ENCODE peak calls at places on chromosomes 4 and X, in seven cellular contexts. D is stimulated activated naive CD4-positive, alpha-beta T cell; Z is aorta; M is astrocyte of the spinal cord; C is activated gamma-delta T cell treated with Interleukin-2 at 50 U/mL for 16 hours; X is mesendoderm; J is BJ. H is an unnamed sample.

GRCh38 chr4:168978001-168978700 is 31.9 kb downstream of the CBR4 start:
- DNase-seq in D (no peak), X (peak), J (no peak), M (peak), Z (no peak), C (no peak), H (no peak)

GRCh38 chrX:41634284-41634683 is 54.5 kb upstream of the GPR34 start:
- DNase-seq in C (no peak), Z (no peak), X (peak), J (no peak), M (peak), D (no peak), H (no peak)

GRCh38 chr4:1305261-1305711 is 15.6 kb downstream of the MAEA start:
- DNase-seq in M (no peak), Z (no peak), C (no peak), J (no peak), D (no peak), X (no peak), H (no peak)

GRCh38 chr4:160877087-160877790 is 1286.6 kb downstream of the FSTL5 start:
- DNase-seq in Z (no peak), X (peak), M (peak), J (no peak), D (no peak), C (no peak), H (no peak)

GRCh38 chr4:110515676-110516075 is 39.7 kb downstream of the ENPEP start:
- DNase-seq in D (no peak), M (peak), Z (no peak), X (no peak), C (no peak), J (no peak), H (no peak)

GRCh38 chr4:76208005-76208765 is 5.4 kb downstream of the SCARB2 start:
- DNase-seq in M (peak), X (peak), J (peak), C (no peak), Z (peak), D (no peak), H (no peak)

GRCh38 chr4:184437565-184437964 is 36.8 kb downstream of the IRF2 start:
- DNase-seq in Z (no peak), X (no peak), M (no peak), D (no peak), J (no peak), C (no peak), H (no peak)

GRCh38 chrX:113522814-113523213 is 682.2 kb upstream of the AMOT start:
- DNase-seq in J (no peak), M (no peak), Z (no peak), C (no peak), X (no peak), D (no peak), H (no peak)

GRCh38 chr4:44016582-44017421 is 431.8 kb downstream of the KCTD8 start:
- DNase-seq in D (no peak), J (no peak), Z (no peak), C (no peak), M (peak), X (no peak), H (no peak)

GRCh38 chr4:176656108-176656507 is 136.6 kb downstream of the VEGFC start:
- DNase-seq in J (no peak), D (no peak), C (no peak), Z (no peak), X (no peak), M (no peak), H (no peak)

GRCh38 chrX:132876509-132876837 is 82.0 kb downstream of the HS6ST2 start:
- DNase-seq in Z (no peak), D (no peak), X (peak), C (no peak), M (no peak), J (no peak), H (no peak)

GRCh38 chrX:70452143-70452733 is 7.6 kb downstream of the DLG3 start:
- DNase-seq in C (peak), D (peak), X (peak), J (no peak), Z (peak), M (no peak), H (peak)

GRCh38 chr4:145154573-145154972 is 25.8 kb downstream of the OTUD4 start:
- DNase-seq in X (peak), J (no peak), C (no peak), D (no peak), M (peak), Z (no peak), H (no peak)

GRCh38 chr4:173332963-173333657 is 1.0 kb downstream of the HMGB2 start:
- DNase-seq in J (no peak), X (peak), D (no peak), C (peak), Z (no peak), M (no peak), H (no peak)

GRCh38 chrX:133542476-133542875 is 127.2 kb upstream of the GPC4 start:
- DNase-seq in Z (no peak), C (no peak), J (no peak), M (no peak), D (no peak), X (no peak), H (no peak)

GRCh38 chr4:75673959-75674328 is 733 bp upstream of the G3BP2 start:
- DNase-seq in X (peak), M (no peak), Z (no peak), C (no peak), J (no peak), D (no peak), H (no peak)

GRCh38 chr4:76866641-76867040 is 31.3 kb downstream of the SOWAHB start:
- DNase-seq in Z (no peak), X (no peak), M (no peak), D (no peak), C (no peak), J (no peak), H (no peak)

GRCh38 chrX:124388562-124388961 is 42.2 kb downstream of the SH2D1A start:
- DNase-seq in C (peak), X (peak), J (no peak), M (peak), Z (no peak), D (peak), H (peak)

GRCh38 chrX:48676106-48676892 is 7.3 kb upstream of the WAS start:
- DNase-seq in Z (peak), J (peak), M (peak), X (peak), D (peak), C (peak), H (peak)

GRCh38 chr4:173284463-173284862 is 49.7 kb downstream of the HMGB2 start:
- DNase-seq in C (no peak), D (no peak), M (no peak), Z (no peak), X (no peak), J (no peak), H (no peak)

GRCh38 chr4:5051210-5051691 is at the start of gene STK32B:
- DNase-seq in Z (peak), C (peak), X (peak), M (peak), D (no peak), J (no peak), H (no peak)

GRCh38 chr4:68498413-68499007 is 51.2 kb downstream of the TMPRSS11E start:
- DNase-seq in X (peak), Z (no peak), J (peak), M (peak), D (no peak), C (peak), H (no peak)

GRCh38 chr4:175560628-175561027 is 251.4 kb downstream of the GPM6A start:
- DNase-seq in M (peak), X (peak), J (no peak), Z (no peak), D (no peak), C (no peak), H (no peak)

GRCh38 chr4:88870428-88870827 is 172.8 kb upstream of the NAP1L5 start:
- DNase-seq in M (no peak), D (no peak), X (no peak), C (no peak), J (no peak), Z (no peak), H (no peak)

GRCh38 chr4:139025841-139026240 is 10.3 kb downstream of the NOCT start:
- DNase-seq in D (no peak), X (no peak), C (no peak), Z (no peak), J (no peak), M (no peak), H (no peak)

GRCh38 chrX:1885116-1885515 is 270.3 kb downstream of the ASMT start:
- DNase-seq in Z (no peak), X (no peak), C (no peak), D (no peak), M (no peak), J (no peak), H (no peak)

GRCh38 chr4:6619466-6620255 is 20.8 kb upstream of the MRFAP1 start:
- DNase-seq in C (no peak), D (no peak), Z (peak), M (no peak), X (no peak), J (no peak), H (peak)

GRCh38 chr4:104015680-104016079 is 295.9 kb upstream of the TACR3 start:
- DNase-seq in J (no peak), Z (no peak), D (no peak), X (peak), M (peak), C (no peak), H (no peak)

GRCh38 chr4:8322794-8323704 is 53.5 kb downstream of the HTRA3 start:
- DNase-seq in Z (peak), X (peak), J (no peak), C (peak), M (no peak), D (no peak), H (peak)

H was measured in natural killer cell treated with Interleukin-12 subunit alpha and Interleukin-12 subunit beta and Interleukin-15 and Interleukin-18, amount 100 ng/mL, for 72 hours.